ENCODE peak calls at places on chromosomes 5 and 9, in four cellular contexts. Y is GM12878, F is GM12891, I is K562. O is an unnamed sample.

GRCh38 chr9:27247756-27248155 is 49.2 kb downstream of the EQTN start:
- DNase-seq in Y (no peak), F (peak), I (peak), O (no peak)

GRCh38 chr9:26261503-26262330 is 583.5 kb upstream of the TUSC1 start:
- DNase-seq in I (no peak), Y (no peak), F (no peak), O (no peak)

GRCh38 chr9:2013688-2014087 is 1.5 kb upstream of the SMARCA2 start:
- DNase-seq in Y (no peak), I (no peak), F (no peak), O (no peak)

GRCh38 chr5:71757590-71758543 is 38.8 kb downstream of the CARTPT start:
- DNase-seq in I (peak), Y (peak), F (no peak), O (no peak)

GRCh38 chr5:163963881-163964280 is 458.5 kb downstream of the MAT2B start:
- DNase-seq in I (no peak), F (no peak), Y (no peak), O (no peak)

GRCh38 chr9:125240649-125240999 is 519 bp downstream of the HSPA5 start:
- DNase-seq in F (no peak), Y (no peak), I (peak), O (peak)

GRCh38 chr5:81233080-81233634 is at the start of gene CKMT2:
- DNase-seq in Y (no peak), I (no peak), F (peak), O (no peak)

GRCh38 chr9:112487799-112488345 is 1.2 kb downstream of the KIAA1958 start:
- DNase-seq in I (peak), F (no peak), Y (no peak), O (no peak)

GRCh38 chr5:36880761-36881160 is 4.2 kb downstream of the NIPBL start:
- DNase-seq in F (no peak), Y (no peak), I (no peak), O (no peak)

GRCh38 chr9:120985759-120986353 is 59.3 kb upstream of the TRAF1 start:
- DNase-seq in Y (no peak), I (peak), F (no peak), O (no peak)

GRCh38 chr5:38379360-38379827 is 121.0 kb downstream of the EGFLAM start:
- DNase-seq in I (peak), Y (no peak), F (no peak), O (no peak)
- TF ChIP-seq TAF1 in I (no peak), Y (no peak), F (no peak), O (no peak)

GRCh38 chr9:87498046-87498815 is 564 bp downstream of the DAPK1 start:
- DNase-seq in F (peak), I (peak), Y (no peak), O (peak)
- TF ChIP-seq POLR2A in F (no peak), I (no peak), Y (peak), O (peak)

DNA sequence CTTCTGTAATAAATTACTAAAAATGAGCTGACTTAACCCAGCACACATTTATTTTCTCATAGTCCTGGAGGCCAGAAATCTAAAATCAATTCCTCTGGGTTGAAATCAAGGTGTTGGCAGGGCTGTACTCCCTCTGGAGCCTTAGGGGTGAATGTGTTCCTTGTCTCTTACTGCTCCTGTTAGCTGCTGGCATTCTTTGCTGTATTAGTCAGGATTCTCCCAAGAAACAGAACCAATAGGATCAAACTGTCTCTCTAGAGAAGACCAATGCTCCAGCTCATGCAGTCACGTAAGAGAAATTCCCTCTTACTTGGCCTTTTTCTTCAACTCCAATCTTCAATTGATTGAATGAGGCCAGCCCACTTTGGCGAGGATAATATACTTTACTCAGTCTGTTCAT is 15.3 kb upstream of the CD180 start:
- DNase-seq in Y (no peak), I (no peak), F (no peak), O (no peak)
- TF ChIP-seq TAF1 in Y (no peak), I (no peak), F (no peak), O (no peak)

DNA sequence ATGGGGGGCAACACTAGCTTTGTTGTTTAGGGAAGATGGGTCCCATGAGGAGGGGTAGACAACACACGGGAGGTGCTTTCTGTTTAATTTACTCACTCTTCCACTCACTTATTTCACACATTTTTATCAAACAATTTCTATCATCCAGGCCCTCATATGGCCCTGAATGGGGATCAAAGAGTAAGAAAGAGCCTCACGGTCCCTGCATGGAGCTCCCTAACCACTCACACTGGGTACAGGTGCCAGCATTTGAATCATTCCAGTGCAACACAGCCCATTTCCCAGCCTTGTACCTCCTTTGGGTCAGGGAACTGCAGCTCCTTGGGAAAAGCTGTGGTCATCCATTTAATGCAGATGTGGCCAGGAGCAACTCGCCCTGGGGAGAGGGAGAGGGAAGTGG is 185.5 kb downstream of the PJA2 start:
- DNase-seq in Y (no peak), I (no peak), F (no peak), O (no peak)
- TF ChIP-seq POLR2A in Y (no peak), I (no peak), F (no peak), O (no peak)

O was measured in GM12892.